ENCODE peak calls at places on chromosome 11, in nine cellular contexts. Y is cardiac fibroblast; Z is hypothalamus; M is fibroblast of lung; S is activated gamma-delta T cell treated with Interleukin-2 at 50 U/mL for 16 hours; X is M059J; B is CD4-positive, alpha-beta T cell; C is fibroblast of pulmonary artery; G is psoas muscle. I is an unnamed sample.

GRCh38 chr11:19769820-19770219 is 57.2 kb downstream of the NAV2 start:
- DNase-seq in Z (no peak), M (peak; percentile 71), G (no peak), C (peak; percentile 47), B (no peak), Y (peak; percentile 85), X (peak; percentile 94), S (no peak), I (no peak)

GRCh38 chr11:76215946-76216345 is 9.6 kb upstream of the WNT11 start:
- DNase-seq in Z (no peak), S (no peak), G (peak; percentile 18), M (peak; percentile 58), Y (peak; percentile 59), B (no peak), X (peak; percentile 78), C (no peak), I (no peak)

GRCh38 chr11:77569046-77569445 is 20.7 kb upstream of the AQP11 start:
- DNase-seq in G (no peak), C (no peak), M (no peak), S (no peak), X (no peak), Z (no peak), B (no peak), Y (no peak), I (no peak)

GRCh38 chr11:117478126-117478856 is 150.6 kb downstream of the CEP164 start:
- DNase-seq in Z (no peak), B (no peak), S (no peak), X (no peak), M (no peak), C (no peak), Y (no peak), G (no peak), I (no peak)

GRCh38 chr11:102457865-102458264 is 5.3 kb upstream of the TMEM123 start:
- DNase-seq in M (no peak), B (no peak), Z (no peak), S (no peak), X (peak; percentile 26), G (no peak), Y (no peak), C (no peak), I (no peak)

GRCh38 chr11:112279901-112280267 is 19.2 kb upstream of the PLET1 start:
- DNase-seq in M (peak; percentile 43), G (peak; percentile 74), C (peak; percentile 61), X (peak; percentile 29), Z (peak; percentile 22), Y (peak; percentile 62), B (peak; percentile 70), S (peak; percentile 76), I (peak; percentile 70)

GRCh38 chr11:124732230-124732629 is 7.5 kb upstream of the NRGN start:
- DNase-seq in S (no peak), Y (no peak), M (no peak), B (no peak), Z (no peak), X (no peak), C (no peak), G (no peak), I (no peak)

GRCh38 chr11:23211221-23211620 is 350.9 kb upstream of the CCDC179 start:
- DNase-seq in B (no peak), C (no peak), Y (no peak), S (no peak), M (peak; percentile 55), G (no peak), Z (no peak), X (peak; percentile 55), I (no peak)

GRCh38 chr11:84853841-84854497 is 773.2 kb downstream of the DLG2 start:
- DNase-seq in Y (peak; percentile 34), C (no peak), S (no peak), G (no peak), M (peak; percentile 9), X (no peak), B (no peak), Z (no peak), I (no peak)

I was measured in effector CD8-positive, alpha-beta T cell.